ENCODE peak calls at places on chromosomes 13 and 19, in four cellular contexts. L is EL, Z is NCI-H1092 treated with DMSO at 0.1 percent for 48 hours, P is anterior cingulate cortex. Y is an unnamed sample.

GRCh38 chr19:45336696-45337251 is 3.8 kb upstream of the KLC3 start:
- DNase-seq in L (no peak), Z (no peak), P (no peak), Y (no peak)

GRCh38 chr19:41225238-41226052 is 6.4 kb downstream of the AXL start:
- DNase-seq in L (peak), Z (no peak), P (no peak), Y (no peak)

GRCh38 chr13:48000559-48001126 is 430 bp downstream of the SUCLA2 start:
- DNase-seq in L (peak), Z (peak), P (no peak), Y (no peak)

GRCh38 chr19:49499030-49499670 is 2.9 kb downstream of the RPS11 start:
- DNase-seq in L (no peak), Z (no peak), P (no peak), Y (no peak)

GRCh38 chr13:51000576-51001260 is 91.1 kb downstream of the RNASEH2B start:
- DNase-seq in L (no peak), Z (peak), P (no peak), Y (peak)

GRCh38 chr13:98842858-98843481 is 90.5 kb upstream of the SLC15A1 start:
- DNase-seq in L (peak), Z (peak), P (peak), Y (peak)

GRCh38 chr19:12838893-12839656 is 760 bp downstream of the MAST1 start:
- DNase-seq in L (no peak), Z (peak), P (peak), Y (no peak)

GRCh38 chr13:48750588-48751383 is 97.1 kb downstream of the CYSLTR2 start:
- DNase-seq in L (no peak), Z (no peak), P (no peak), Y (no peak)

GRCh38 chr19:13764101-13764807 is at the start of gene MRI1:
- DNase-seq in L (peak), Z (peak), P (peak), Y (peak)

GRCh38 chr19:11405846-11406643 is 13.1 kb downstream of the RGL3 start:
- DNase-seq in L (no peak), Z (no peak), P (no peak), Y (no peak)

GRCh38 chr19:2888739-2889224 is 11.9 kb upstream of the ZNF57 start:
- DNase-seq in L (no peak), Z (peak), P (no peak), Y (no peak)

GRCh38 chr19:10113592-10113963 is 2.1 kb downstream of the P2RY11 start:
- DNase-seq in L (no peak), Z (no peak), P (no peak), Y (no peak)

GRCh38 chr13:98291658-98292057 is 114.6 kb upstream of the RNF113B start:
- DNase-seq in L (no peak), Z (no peak), P (no peak), Y (peak)

GRCh38 chr13:105338773-105339172 is 1196.7 kb downstream of the EFNB2 start:
- DNase-seq in L (no peak), Z (no peak), P (no peak), Y (no peak)

GRCh38 chr19:39409207-39409885 is 2.7 kb downstream of the ZFP36 start:
- DNase-seq in L (peak), Z (peak), P (peak), Y (peak)

GRCh38 chr19:14006766-14007562 is 844 bp upstream of the RFX1 start:
- DNase-seq in L (no peak), Z (peak), P (peak), Y (no peak)

GRCh38 chr13:21641629-21642028 is 29.2 kb upstream of the FGF9 start:
- DNase-seq in L (no peak), Z (no peak), P (no peak), Y (no peak)

GRCh38 chr19:29492761-29493160 is 33.0 kb upstream of the VSTM2B start:
- DNase-seq in L (no peak), Z (no peak), P (no peak), Y (peak)

Y was measured in Ammon's horn.